ENCODE peak calls at places on chromosome 2, in four cellular contexts. M is T-helper 1 cell, Q is EL, R is NCI-H2171. Y is an unnamed sample.

GRCh38 chr2:235856820-235857185 is 311.4 kb downstream of the GBX2 start:
- DNase-seq in M (no peak), Q (no peak), R (no peak), Y (no peak)

GRCh38 chr2:10300328-10300920 is 2.3 kb upstream of the HPCAL1 start:
- DNase-seq in M (no peak), Q (no peak), R (no peak), Y (no peak)

GRCh38 chr2:184394642-184395041 is 203.7 kb upstream of the ZNF804A start:
- DNase-seq in M (no peak), Q (no peak), R (no peak), Y (no peak)

GRCh38 chr2:229713371-229714079 is 830 bp downstream of the DNER start:
- DNase-seq in M (no peak), Q (peak; percentile 31), R (no peak), Y (no peak)

GRCh38 chr2:100903534-100904258 is 83.8 kb downstream of the NPAS2 start:
- DNase-seq in M (no peak), Q (peak; percentile 62), R (peak; percentile 1), Y (no peak)

GRCh38 chr2:221454459-221455105 is 117.5 kb downstream of the EPHA4 start:
- DNase-seq in M (no peak), Q (no peak), R (no peak), Y (no peak)

GRCh38 chr2:26077291-26077690 is 43.4 kb downstream of the RAB10 start:
- DNase-seq in M (no peak), Q (no peak), R (no peak), Y (no peak)

GRCh38 chr2:105380432-105381118 is 18.3 kb downstream of the FHL2 start:
- DNase-seq in M (no peak), Q (no peak), R (no peak), Y (no peak)

GRCh38 chr2:98295275-98295674 is 51.0 kb upstream of the CNGA3 start:
- DNase-seq in M (no peak), Q (no peak), R (no peak), Y (no peak)

GRCh38 chr2:69138793-69139510 is 126.0 kb downstream of the ANTXR1 start:
- DNase-seq in M (no peak), Q (peak; percentile 89), R (no peak), Y (peak; percentile 63)

GRCh38 chr2:106159867-106160785 is 34.0 kb downstream of the UXS1 start:
- DNase-seq in M (peak; percentile 33), Q (no peak), R (no peak), Y (no peak)

GRCh38 chr2:64978514-64979268 is 10.5 kb upstream of the SLC1A4 start:
- DNase-seq in M (no peak), Q (peak; percentile 43), R (no peak), Y (no peak)

GRCh38 chr2:3265471-3265870 is 112.1 kb downstream of the EIPR1 start:
- DNase-seq in M (no peak), Q (no peak), R (no peak), Y (no peak)

GRCh38 chr2:30649278-30649677 is 158.0 kb downstream of the CAPN13 start:
- DNase-seq in M (no peak), Q (no peak), R (no peak), Y (no peak)

GRCh38 chr2:70942900-70943871 is 7.5 kb downstream of the ATP6V1B1 start:
- DNase-seq in M (no peak), Q (no peak), R (no peak), Y (no peak)

GRCh38 chr2:119545076-119545475 is 827 bp downstream of the CFAP221 start:
- DNase-seq in M (no peak), Q (no peak), R (no peak), Y (no peak)